ENCODE peak calls at places on chromosomes 13 and 19, in seven cellular contexts. P is ascending aorta, H is vagina, K is PC-3, O is astrocyte of the spinal cord, U is upper lobe of right lung, X is IMR-90. C is an unnamed sample.
A peak's percentile ranks its signal among the peaks of the same experiment; 100 is the strongest.

GRCh38 chr19:46147791-46148288 is at the start of gene IGFL2:
- DNase-seq in H (no peak), K (peak; percentile 8), X (no peak), O (peak; percentile 2), U (no peak), P (no peak), C (no peak)

GRCh38 chr13:29498426-29499040 is 97.0 kb downstream of the SLC7A1 start:
- DNase-seq in U (peak; percentile 45), P (no peak), O (no peak), K (no peak), X (no peak), H (no peak), C (no peak)

GRCh38 chr19:37306383-37306963 is 64.4 kb upstream of the ZNF527 start:
- DNase-seq in H (no peak), O (no peak), U (no peak), P (no peak), K (no peak), X (no peak), C (no peak)

GRCh38 chr19:15441317-15441716 is 8.4 kb downstream of the WIZ start:
- DNase-seq in H (no peak), K (no peak), O (no peak), U (no peak), P (no peak), X (no peak), C (no peak)

GRCh38 chr13:95224064-95224463 is 77.2 kb downstream of the ABCC4 start:
- DNase-seq in P (no peak), H (no peak), O (no peak), K (no peak), U (no peak), X (no peak), C (no peak)

GRCh38 chr13:23701646-23702045 is 131.4 kb downstream of the TNFRSF19 start:
- DNase-seq in X (peak; percentile 77), H (no peak), O (peak; percentile 91), K (no peak), U (no peak), P (no peak), C (peak; percentile 95)

GRCh38 chr19:21850636-21851255 is 14.8 kb upstream of the ZNF43 start:
- DNase-seq in X (no peak), H (no peak), O (no peak), K (no peak), P (no peak), U (no peak), C (no peak)

GRCh38 chr13:40221460-40222201 is 444.8 kb downstream of the FOXO1 start:
- DNase-seq in X (no peak), U (no peak), P (no peak), K (peak; percentile 12), O (peak; percentile 72), H (no peak), C (peak; percentile 94)

GRCh38 chr19:16016226-16017137 is 59.8 kb upstream of the TPM4 start:
- DNase-seq in O (no peak), K (no peak), H (no peak), U (peak; percentile 54), P (no peak), X (no peak), C (no peak)

GRCh38 chr13:25232937-25233515 is 54.3 kb downstream of the MTMR6 start:
- DNase-seq in H (no peak), X (peak; percentile 21), O (peak; percentile 26), U (no peak), K (peak; percentile 65), P (no peak), C (peak; percentile 36)

GRCh38 chr19:1294688-1295087 is 9.0 kb downstream of the EFNA2 start:
- DNase-seq in H (no peak), U (no peak), X (no peak), O (no peak), K (no peak), P (no peak), C (no peak)

GRCh38 chr19:3019211-3019854 is 9.7 kb downstream of the TLE2 start:
- DNase-seq in U (no peak), P (no peak), X (no peak), H (no peak), K (no peak), O (no peak), C (no peak)
- TF ChIP-seq CTCF in U (no peak), P (no peak), X (no peak), H (no peak), K (no peak), O (no peak), C (no peak)

DNA sequence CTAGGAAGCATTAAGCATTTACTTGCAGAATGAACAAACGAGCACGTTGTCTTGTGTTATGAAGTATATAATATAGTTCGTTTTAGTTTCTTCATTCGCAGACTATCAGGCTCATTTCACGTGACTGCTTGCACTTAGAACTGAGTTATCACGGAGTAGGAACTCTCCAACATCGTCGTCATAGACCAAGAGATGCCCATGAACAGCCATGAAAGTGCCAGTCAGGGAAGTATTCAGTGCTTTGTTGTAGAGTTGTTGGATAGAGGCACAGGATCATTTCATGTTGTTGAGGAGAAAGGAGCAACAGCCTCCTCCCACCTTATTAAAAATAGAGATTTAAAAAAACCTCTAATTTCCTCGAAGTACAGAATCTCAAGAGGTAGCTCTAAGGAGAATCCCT is 969 bp upstream of the IL17D start:
- DNase-seq in K (no peak), P (no peak), U (no peak), O (peak; percentile 20), X (peak; percentile 28), H (no peak), C (peak; percentile 15)
- H3K4me3 ChIP-seq in K (peak overlapping the region; percentile 88), P (peak overlapping the region; percentile 95), U (peak overlapping the region; percentile 58), O (peak overlapping the region; percentile 63), X (peak overlapping the region; percentile 77), H (peak overlapping the region; percentile 68), C (peak overlapping the region; percentile 69)

DNA sequence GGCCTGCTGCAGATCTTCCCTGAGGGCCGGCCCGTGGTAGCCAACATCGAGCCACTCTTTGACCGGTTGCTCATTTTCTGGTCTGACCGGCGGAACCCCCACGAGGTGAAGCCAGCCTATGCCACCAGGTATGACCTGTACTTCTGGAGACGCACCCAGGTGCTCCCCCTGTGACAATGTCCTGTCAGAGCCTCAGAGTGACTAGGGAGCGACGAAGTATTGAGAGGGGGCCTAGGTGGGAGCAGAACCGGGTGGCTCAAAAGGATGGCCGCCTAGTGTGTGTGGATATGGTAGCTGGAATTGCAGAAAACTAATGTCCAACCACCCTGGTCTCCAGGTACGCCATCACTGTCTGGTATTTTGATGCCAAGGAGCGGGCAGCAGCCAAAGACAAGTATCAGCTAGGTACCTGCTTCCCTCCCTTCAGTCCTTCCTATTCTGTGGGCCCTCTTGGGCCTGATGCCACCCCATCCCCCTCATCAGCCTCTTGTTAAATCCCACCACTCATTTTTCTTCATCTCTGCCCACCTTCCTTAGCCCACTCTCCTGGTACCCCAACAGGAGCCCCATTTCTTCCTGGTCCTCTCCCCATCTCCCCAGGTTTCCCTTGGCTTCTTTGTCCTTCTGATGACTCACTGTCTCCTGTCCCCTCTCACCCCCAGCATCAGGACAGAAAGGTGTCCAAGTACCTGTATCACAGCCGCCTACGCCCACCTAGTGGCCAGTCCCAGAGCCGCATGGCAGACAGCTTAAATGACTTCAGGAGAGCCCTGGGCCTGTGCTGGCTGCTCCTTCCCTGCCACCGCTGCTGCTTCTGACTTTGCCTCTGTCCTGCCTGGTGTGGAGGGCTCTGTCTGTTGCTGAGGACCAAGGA is 8.4 kb downstream of the EGLN2 start:
- DNase-seq in H (no peak), K (peak; percentile 49), O (no peak), U (peak; percentile 70), X (no peak), P (no peak), C (no peak)
- TF ChIP-seq CTCF in H (no peak), K (peak; percentile 59), O (peak; percentile 44), U (peak; percentile 24), X (peak; percentile 26), P (peak; percentile 1), C (peak; percentile 35)

GRCh38 chr19:17796013-17796837 is 1.3 kb downstream of the B3GNT3 start:
- DNase-seq in K (peak; percentile 91), H (no peak), X (no peak), P (no peak), O (no peak), U (no peak), C (no peak)
- H3K4me3 ChIP-seq in K (peak overlapping the region; percentile 84), H (no peak overlapping the region), X (no peak overlapping the region), P (no peak overlapping the region), O (no peak overlapping the region), U (no peak overlapping the region), C (no peak overlapping the region)

GRCh38 chr19:54412877-54413276 is 2.4 kb upstream of the TTYH1 start:
- DNase-seq in P (no peak), X (no peak), O (no peak), H (no peak), U (no peak), K (no peak), C (no peak)

GRCh38 chr19:54415901-54416621 is 797 bp downstream of the TTYH1 start:
- DNase-seq in H (no peak), U (no peak), X (no peak), O (no peak), P (no peak), K (no peak), C (no peak)

GRCh38 chr19:54414156-54414555 is 1.1 kb upstream of the TTYH1 start:
- DNase-seq in O (no peak), X (no peak), K (no peak), P (no peak), U (no peak), H (no peak), C (no peak)

GRCh38 chr19:54416695-54417491 is 1.6 kb downstream of the TTYH1 start:
- DNase-seq in U (no peak), X (no peak), P (no peak), H (no peak), O (no peak), K (no peak), C (no peak)

GRCh38 chr19:54415208-54415900 is at the start of gene TTYH1:
- DNase-seq in U (no peak), P (no peak), H (no peak), O (no peak), X (no peak), K (no peak), C (no peak)
- TF ChIP-seq CTCF in U (peak; percentile 23), P (no peak), H (no peak), O (peak; percentile 15), X (no peak), K (no peak), C (no peak)

DNA sequence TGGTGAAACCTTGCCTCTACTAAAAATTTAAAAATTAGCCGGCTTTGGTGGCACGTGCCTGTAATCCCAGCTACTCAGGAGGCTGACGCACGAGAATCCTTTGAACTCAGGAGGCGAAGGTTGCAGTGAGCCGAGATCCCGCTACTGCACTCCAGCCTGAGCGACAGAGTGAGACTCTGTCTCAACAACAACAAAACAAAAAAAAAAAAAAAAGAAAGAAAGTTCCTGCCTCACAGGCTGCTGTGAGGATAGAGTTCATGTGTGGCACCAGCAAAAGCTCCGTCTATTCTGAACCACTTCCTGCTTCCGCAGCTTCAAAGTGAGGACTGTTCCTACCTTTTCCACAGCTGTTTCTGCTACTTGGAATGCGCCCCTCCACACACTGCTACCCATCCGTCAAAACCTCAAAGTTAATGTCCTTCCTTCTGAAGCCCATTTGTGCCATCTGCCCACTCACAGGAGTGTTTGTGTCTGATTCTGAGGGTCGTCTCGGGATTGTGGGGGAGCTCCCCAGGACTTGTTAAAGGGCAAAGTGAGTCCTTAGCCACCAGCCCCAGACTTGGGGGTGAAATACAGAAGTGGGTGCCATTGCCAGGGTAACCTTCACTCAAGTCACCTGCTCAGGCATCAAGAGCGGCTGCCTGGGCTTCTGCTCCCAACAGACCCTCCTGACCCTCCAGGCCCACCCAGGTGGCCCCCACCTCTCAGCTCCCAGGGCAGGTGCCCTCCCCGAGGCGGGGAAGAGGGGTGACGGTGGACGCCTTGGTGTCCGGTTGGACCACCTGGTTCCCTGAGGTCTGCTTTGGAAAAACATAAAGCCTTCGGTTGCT is 2.9 kb downstream of the MFSD12 start:
- DNase-seq in X (no peak), H (no peak), O (no peak), K (no peak), U (no peak), P (no peak), C (no peak)
- H3K4me3 ChIP-seq in X (no peak overlapping the region), H (no peak overlapping the region), O (no peak overlapping the region), K (no peak overlapping the region), U (peak overlapping the region; percentile 13), P (no peak overlapping the region), C (no peak overlapping the region)

C was measured in fibroblast of villous mesenchyme.